ENCODE peak calls at places on chromosomes 1 and 21, in six cellular contexts. H, V, C, G, F and A are unnamed samples.

GRCh38 chr1:246827396-246827795 is 103.2 kb downstream of the SCCPDH start:
- DNase-seq in H (no peak), V (no peak), C (no peak), G (no peak), F (no peak), A (no peak)

GRCh38 chr1:197092491-197093023 is 25.5 kb upstream of the F13B start:
- DNase-seq in H (no peak), V (no peak), C (no peak), G (peak), F (no peak), A (no peak)

GRCh38 chr1:17833661-17834501 is 78.7 kb downstream of the ACTL8 start:
- DNase-seq in H (no peak), V (no peak), C (no peak), G (no peak), F (no peak), A (no peak)

GRCh38 chr1:16981269-16981849 is 939 bp upstream of the MFAP2 start:
- DNase-seq in H (no peak), V (no peak), C (no peak), G (peak), F (peak), A (no peak)

GRCh38 chr1:229578168-229579100 is 19.9 kb upstream of the ABCB10 start:
- DNase-seq in H (no peak), V (no peak), C (no peak), G (no peak), F (no peak), A (no peak)

GRCh38 chr1:172588296-172589291 is 55.6 kb downstream of the SUCO start:
- DNase-seq in H (no peak), V (no peak), C (no peak), G (peak), F (peak), A (peak)

GRCh38 chr1:21650400-21650799 is 18.8 kb downstream of the RAP1GAP start:
- DNase-seq in H (no peak), V (no peak), C (no peak), G (no peak), F (no peak), A (no peak)

GRCh38 chr1:18557621-18558465 is 72.8 kb upstream of the PAX7 start:
- DNase-seq in H (no peak), V (peak), C (no peak), G (no peak), F (peak), A (no peak)

GRCh38 chr1:108719253-108719652 is 6.5 kb downstream of the FNDC7 start:
- DNase-seq in H (no peak), V (no peak), C (no peak), G (no peak), F (peak), A (no peak)

GRCh38 chr1:101996830-101997485 is at the start of gene OLFM3:
- DNase-seq in H (no peak), V (no peak), C (no peak), G (no peak), F (no peak), A (no peak)

GRCh38 chr21:44601596-44602473 is 1.4 kb downstream of the KRTAP10-7 start:
- DNase-seq in H (no peak), V (no peak), C (no peak), G (no peak), F (no peak), A (no peak)

GRCh38 chr1:67118191-67118590 is 16.6 kb downstream of the C1orf141 start:
- DNase-seq in H (no peak), V (no peak), C (no peak), G (no peak), F (no peak), A (no peak)

GRCh38 chr1:60894121-60894520 is 188.2 kb upstream of the NFIA start:
- DNase-seq in H (peak), V (peak), C (no peak), G (no peak), F (no peak), A (no peak)

GRCh38 chr1:219461891-219462528 is 150.9 kb downstream of the ZC3H11B start:
- DNase-seq in H (no peak), V (no peak), C (no peak), G (no peak), F (no peak), A (no peak)
- H3K4me3 ChIP-seq in H (no peak), V (no peak), C (no peak), G (no peak), F (no peak), A (no peak)

GRCh38 chr1:208475951-208476824 is 232.0 kb upstream of the PLXNA2 start:
- DNase-seq in H (no peak), V (no peak), C (no peak), G (no peak), F (no peak), A (peak)
- TF ChIP-seq CTCF in H (peak), V (no peak), C (no peak), G (peak), F (no peak), A (peak)

GRCh38 chr1:36149973-36150295 is 648 bp upstream of the TRAPPC3 start:
- DNase-seq in H (no peak), V (no peak), C (no peak), G (no peak), F (no peak), A (no peak)
- H3K4me3 ChIP-seq in H (peak), V (no peak), C (peak), G (no peak), F (no peak), A (no peak)

GRCh38 chr1:213053455-213053854 is 2.4 kb downstream of the RPS6KC1 start:
- DNase-seq in H (no peak), V (no peak), C (no peak), G (no peak), F (no peak), A (no peak)

GRCh38 chr1:213050745-213051126 is 305 bp upstream of the RPS6KC1 start:
- DNase-seq in H (no peak), V (no peak), C (no peak), G (no peak), F (no peak), A (no peak)

GRCh38 chr1:213049232-213049631 is 1.8 kb upstream of the RPS6KC1 start:
- DNase-seq in H (no peak), V (no peak), C (no peak), G (no peak), F (no peak), A (no peak)

GRCh38 chr1:213051881-213052202 is 801 bp downstream of the RPS6KC1 start:
- DNase-seq in H (no peak), V (no peak), C (no peak), G (no peak), F (no peak), A (no peak)

DNA sequence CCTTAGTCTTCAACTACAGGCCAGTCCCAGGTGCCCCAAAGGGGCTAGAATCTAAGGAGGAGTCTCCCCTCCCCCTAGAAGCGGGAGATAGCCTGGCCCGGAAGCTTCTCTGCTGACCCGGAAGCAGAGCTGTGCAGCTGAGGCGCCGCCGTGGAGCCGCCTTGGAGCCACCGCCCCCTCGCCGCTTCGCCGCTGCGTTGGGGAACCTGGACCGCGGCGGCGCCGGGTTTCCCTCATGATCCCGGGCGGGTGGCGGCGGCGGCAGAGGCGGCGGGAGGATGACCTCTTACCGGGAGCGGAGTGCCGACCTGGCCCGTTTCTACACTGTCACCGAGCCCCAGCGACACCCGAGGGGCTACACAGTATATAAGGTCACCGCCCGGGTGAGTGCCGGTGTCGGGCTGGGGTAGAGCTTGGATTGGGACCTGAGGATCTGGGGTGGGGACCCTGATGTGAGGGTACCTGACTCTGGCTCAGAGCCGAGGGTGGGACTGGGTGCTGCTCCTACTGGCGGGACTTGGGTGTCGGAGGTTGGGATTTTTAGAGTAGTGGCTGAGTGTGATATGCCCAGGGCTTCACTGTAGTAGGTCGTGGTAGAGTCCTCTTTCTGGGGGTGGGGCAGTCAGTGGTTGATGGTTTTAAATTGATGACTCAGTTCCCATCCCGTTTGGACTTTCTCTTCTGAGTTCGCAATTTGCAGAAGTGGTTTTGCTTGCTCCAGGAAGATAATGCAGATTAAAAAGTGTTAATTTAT is at the start of gene RPS6KC1:
- DNase-seq in H (peak), V (peak), C (peak), G (no peak), F (peak), A (no peak)
- TF ChIP-seq CTCF in H (peak), V (no peak), C (no peak), G (peak), F (no peak), A (peak)

DNA sequence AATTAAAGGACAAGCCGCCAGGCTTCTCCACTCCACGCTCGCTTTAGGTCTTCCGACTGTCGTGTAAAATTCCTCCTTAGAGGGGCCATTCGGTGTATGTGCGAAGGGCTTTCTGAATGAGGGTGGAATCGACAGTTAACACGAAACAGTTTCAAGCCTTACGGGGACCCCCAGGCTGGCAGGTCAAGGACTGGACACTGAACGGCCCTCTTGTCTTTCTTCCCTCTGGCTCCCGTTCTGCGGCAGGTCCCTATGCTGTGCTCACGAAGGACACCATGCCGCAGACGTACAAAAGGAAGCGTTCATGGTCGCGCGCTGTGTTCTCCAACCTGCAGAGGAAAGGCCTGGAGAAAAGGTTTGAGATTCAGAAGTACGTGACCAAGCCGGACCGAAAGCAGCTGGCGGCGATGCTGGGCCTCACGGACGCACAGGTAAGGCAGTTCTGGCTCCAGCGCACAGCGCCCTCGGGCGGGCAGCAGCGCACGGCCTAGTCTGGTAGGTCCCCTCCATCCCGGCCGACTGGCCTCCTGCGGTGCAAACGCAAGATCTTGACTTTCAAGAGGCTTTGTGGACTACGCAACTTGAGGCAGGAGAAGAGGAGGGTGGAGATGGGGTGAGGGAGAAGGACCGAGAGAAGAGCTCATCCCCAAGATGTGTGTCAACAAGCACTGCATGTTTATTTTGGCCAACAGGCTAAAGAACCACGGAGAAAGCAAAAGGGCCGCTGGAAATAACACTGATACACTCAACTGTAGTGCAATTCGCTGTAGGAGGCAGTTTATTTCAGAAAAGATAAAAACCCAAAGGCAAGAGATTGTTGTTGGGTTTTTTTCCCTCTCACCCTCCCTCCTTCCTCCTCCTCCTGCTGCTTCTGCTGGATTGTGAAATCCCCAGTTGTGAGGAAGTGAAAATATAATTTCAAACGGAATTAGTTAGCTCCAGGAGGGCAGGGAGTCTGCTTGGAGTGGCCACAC is 3.0 kb downstream of the HLX start:
- DNase-seq in H (no peak), V (peak), C (no peak), G (no peak), F (peak), A (no peak)
- H3K4me3 ChIP-seq in H (peak), V (peak), C (peak), G (no peak), F (peak), A (no peak)